ENCODE peak calls at places on chromosomes 4 and X, in ten cellular contexts. H, W, G, F, T, L, A, N, Y and J are unnamed samples.

GRCh38 chr4:87633239-87633638 is 16.8 kb upstream of the DMP1 start:
- DNase-seq in H (peak), W (no peak), G (no peak), F (peak), T (no peak), L (peak), A (no peak), N (no peak), Y (peak), J (no peak)

GRCh38 chr4:176717237-176717636 is 75.5 kb downstream of the VEGFC start:
- DNase-seq in H (no peak), W (no peak), G (no peak), F (no peak), T (no peak), L (no peak), A (no peak), N (no peak), Y (no peak), J (no peak)

GRCh38 chrX:150941580-150941979 is 41.6 kb upstream of the HMGB3 start:
- DNase-seq in H (no peak), W (no peak), G (no peak), F (no peak), T (no peak), L (no peak), A (no peak), N (no peak), Y (no peak), J (no peak)

GRCh38 chr4:960140-960735 is 13.1 kb downstream of the DGKQ start:
- DNase-seq in H (no peak), W (no peak), G (no peak), F (no peak), T (no peak), L (no peak), A (no peak), N (no peak), Y (no peak), J (no peak)

GRCh38 chr4:53935780-53936179 is 128.6 kb downstream of the CHIC2 start:
- DNase-seq in H (peak), W (no peak), G (no peak), F (peak), T (no peak), L (no peak), A (no peak), N (no peak), Y (peak), J (no peak)

GRCh38 chrX:103839404-103839803 is 7.3 kb upstream of the RAB9B start:
- DNase-seq in H (peak), W (no peak), G (no peak), F (no peak), T (no peak), L (no peak), A (no peak), N (no peak), Y (no peak), J (peak)

GRCh38 chr4:122914938-122915337 is 7.5 kb downstream of the NUDT6 start:
- DNase-seq in H (peak), W (no peak), G (no peak), F (peak), T (no peak), L (no peak), A (no peak), N (no peak), Y (no peak), J (no peak)

GRCh38 chr4:8030121-8030781 is 90.6 kb upstream of the AFAP1 start:
- DNase-seq in H (no peak), W (no peak), G (no peak), F (no peak), T (no peak), L (no peak), A (no peak), N (no peak), Y (no peak), J (no peak)

GRCh38 chr4:71941001-71941400 is 90.8 kb upstream of the NPFFR2 start:
- DNase-seq in H (peak), W (no peak), G (no peak), F (peak), T (no peak), L (peak), A (no peak), N (no peak), Y (no peak), J (no peak)

GRCh38 chr4:184136525-184136924 is 81.1 kb downstream of the ENPP6 start:
- DNase-seq in H (no peak), W (no peak), G (no peak), F (no peak), T (no peak), L (no peak), A (no peak), N (no peak), Y (no peak), J (no peak)

GRCh38 chr4:155403886-155404285 is 27.1 kb upstream of the MAP9 start:
- DNase-seq in H (peak), W (no peak), G (no peak), F (peak), T (no peak), L (peak), A (no peak), N (no peak), Y (peak), J (no peak)

GRCh38 chr4:71290074-71290473 is 48.7 kb upstream of the SLC4A4 start:
- DNase-seq in H (peak), W (no peak), G (no peak), F (peak), T (no peak), L (no peak), A (no peak), N (no peak), Y (peak), J (no peak)

GRCh38 chrX:46400530-46400929 is 144.7 kb downstream of the ZNF674 start:
- DNase-seq in H (no peak), W (no peak), G (no peak), F (no peak), T (no peak), L (no peak), A (no peak), N (no peak), Y (no peak), J (no peak)

GRCh38 chr4:151045907-151046306 is 30.8 kb upstream of the LRBA start:
- DNase-seq in H (no peak), W (no peak), G (no peak), F (peak), T (no peak), L (peak), A (no peak), N (no peak), Y (no peak), J (no peak)

GRCh38 chr4:4704267-4704666 is 155.2 kb upstream of the MSX1 start:
- DNase-seq in H (peak), W (no peak), G (no peak), F (peak), T (no peak), L (no peak), A (no peak), N (no peak), Y (peak), J (no peak)

GRCh38 chr4:41169256-41169655 is 45.1 kb downstream of the APBB2 start:
- DNase-seq in H (no peak), W (no peak), G (no peak), F (no peak), T (no peak), L (no peak), A (no peak), N (no peak), Y (no peak), J (no peak)

GRCh38 chr4:168560835-168561210 is 64.0 kb downstream of the PALLD start:
- DNase-seq in H (no peak), W (no peak), G (no peak), F (peak), T (no peak), L (no peak), A (no peak), N (no peak), Y (no peak), J (no peak)

GRCh38 chr4:89077806-89078205 is 20.8 kb upstream of the FAM13A start:
- DNase-seq in H (peak), W (no peak), G (no peak), F (no peak), T (no peak), L (no peak), A (no peak), N (no peak), Y (no peak), J (no peak)

GRCh38 chr4:114226968-114227760 is 247.7 kb upstream of the ARSJ start:
- DNase-seq in H (peak), W (no peak), G (no peak), F (peak), T (no peak), L (no peak), A (no peak), N (no peak), Y (no peak), J (no peak)